ENCODE peak calls at places on chromosomes 11 and 22, in six cellular contexts. H is stomach, W is psoas muscle, B is fibroblast of lung, Z is pancreas, L is tibial artery. V is an unnamed sample.

GRCh38 chr11:2580061-2580421 is 119.8 kb downstream of the KCNQ1OT1 start:
- DNase-seq in W (no peak), H (peak; percentile 23), Z (no peak), B (no peak), L (no peak), V (no peak)

GRCh38 chr22:19763141-19764049 is 2.8 kb downstream of the TBX1 start:
- DNase-seq in Z (no peak), H (no peak), W (no peak), L (no peak), B (no peak), V (no peak)

GRCh38 chr11:134759314-134759713 is 347.3 kb upstream of the B3GAT1 start:
- DNase-seq in Z (no peak), B (no peak), L (no peak), W (no peak), H (no peak), V (no peak)

GRCh38 chr22:29994027-29994715 is 86.1 kb upstream of the HORMAD2 start:
- DNase-seq in B (peak; percentile 95), H (no peak), L (no peak), Z (no peak), W (no peak), V (no peak)

GRCh38 chr22:46070215-46070721 is 80.1 kb upstream of the PPARA start:
- DNase-seq in W (peak; percentile 92), H (peak; percentile 75), L (peak; percentile 82), Z (peak; percentile 90), B (no peak), V (peak; percentile 75)

GRCh38 chr11:94310191-94310875 is 6.0 kb downstream of the IZUMO1R start:
- DNase-seq in B (no peak), Z (no peak), L (no peak), H (no peak), W (no peak), V (no peak)

GRCh38 chr22:42797021-42797420 is 60.1 kb downstream of the ARFGAP3 start:
- DNase-seq in H (no peak), B (no peak), Z (no peak), W (peak; percentile 63), L (peak; percentile 50), V (no peak)

GRCh38 chr22:50032109-50032871 is 19.7 kb upstream of the IL17REL start:
- DNase-seq in B (no peak), H (no peak), W (no peak), Z (no peak), L (no peak), V (no peak)

GRCh38 chr22:37425369-37425768 is 1.9 kb downstream of the ELFN2 start:
- DNase-seq in Z (no peak), B (no peak), L (no peak), W (no peak), H (no peak), V (no peak)

GRCh38 chr22:37425800-37426531 is 1.3 kb downstream of the ELFN2 start:
- DNase-seq in L (no peak), W (no peak), Z (no peak), H (no peak), B (peak; percentile 81), V (no peak)

GRCh38 chr22:37427128-37427710 is at the start of gene ELFN2:
- DNase-seq in W (no peak), H (peak; percentile 43), L (no peak), Z (peak; percentile 41), B (peak; percentile 48), V (no peak)

GRCh38 chr22:37427711-37428635 is 694 bp upstream of the ELFN2 start:
- DNase-seq in H (no peak), W (no peak), L (no peak), Z (no peak), B (no peak), V (no peak)

GRCh38 chr22:37426532-37427127 is 649 bp downstream of the ELFN2 start:
- DNase-seq in Z (no peak), B (no peak), W (no peak), L (no peak), H (no peak), V (no peak)
- H3K27me3 ChIP-seq in Z (no peaks in the 10 kb centered on the region), B (peaks cover 33% of the 10 kb centered on the region), W (no peaks in the 10 kb centered on the region), L (no peaks in the 10 kb centered on the region), H (peaks cover 100% of the 10 kb centered on the region), V (peaks cover 6% of the 10 kb centered on the region)

GRCh38 chr22:36386351-36386899 is 1.3 kb downstream of the MYH9 start:
- DNase-seq in L (no peak), W (peak; percentile 40), Z (no peak), H (no peak), B (peak; percentile 44), V (peak; percentile 87)
- TF ChIP-seq CTCF in L (no peak), W (no peak), Z (no peak), H (no peak), B (no peak), V (no peak)

DNA sequence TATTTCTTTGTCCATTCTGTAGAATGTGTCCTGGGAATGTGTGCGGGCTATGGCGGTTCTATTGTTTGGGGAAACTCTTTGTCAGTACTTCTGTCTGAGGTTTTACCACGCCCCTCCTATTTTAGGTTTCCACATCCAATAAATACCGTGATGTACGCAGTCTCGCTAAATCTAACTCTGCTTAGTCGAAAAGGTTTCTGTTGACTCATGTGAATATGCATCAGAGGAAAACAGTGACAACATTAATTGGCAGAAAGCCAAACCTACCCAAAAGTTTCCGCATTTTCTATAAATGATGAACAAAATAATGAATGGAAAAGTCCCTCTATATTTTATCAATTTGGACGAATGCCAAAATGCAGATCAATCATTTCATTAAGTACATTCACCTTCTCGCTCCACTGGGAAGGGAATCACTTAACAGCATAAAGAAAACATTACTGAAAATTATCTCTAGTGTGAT is 143.4 kb downstream of the MAML2 start:
- DNase-seq in W (no peak), B (peak; percentile 90), L (no peak), Z (no peak), H (no peak), V (no peak)
- H3K4me3 ChIP-seq in W (no peak overlapping the region), B (no peak overlapping the region), L (no peak overlapping the region), Z (no peak overlapping the region), H (no peak overlapping the region), V (no peak overlapping the region)

DNA sequence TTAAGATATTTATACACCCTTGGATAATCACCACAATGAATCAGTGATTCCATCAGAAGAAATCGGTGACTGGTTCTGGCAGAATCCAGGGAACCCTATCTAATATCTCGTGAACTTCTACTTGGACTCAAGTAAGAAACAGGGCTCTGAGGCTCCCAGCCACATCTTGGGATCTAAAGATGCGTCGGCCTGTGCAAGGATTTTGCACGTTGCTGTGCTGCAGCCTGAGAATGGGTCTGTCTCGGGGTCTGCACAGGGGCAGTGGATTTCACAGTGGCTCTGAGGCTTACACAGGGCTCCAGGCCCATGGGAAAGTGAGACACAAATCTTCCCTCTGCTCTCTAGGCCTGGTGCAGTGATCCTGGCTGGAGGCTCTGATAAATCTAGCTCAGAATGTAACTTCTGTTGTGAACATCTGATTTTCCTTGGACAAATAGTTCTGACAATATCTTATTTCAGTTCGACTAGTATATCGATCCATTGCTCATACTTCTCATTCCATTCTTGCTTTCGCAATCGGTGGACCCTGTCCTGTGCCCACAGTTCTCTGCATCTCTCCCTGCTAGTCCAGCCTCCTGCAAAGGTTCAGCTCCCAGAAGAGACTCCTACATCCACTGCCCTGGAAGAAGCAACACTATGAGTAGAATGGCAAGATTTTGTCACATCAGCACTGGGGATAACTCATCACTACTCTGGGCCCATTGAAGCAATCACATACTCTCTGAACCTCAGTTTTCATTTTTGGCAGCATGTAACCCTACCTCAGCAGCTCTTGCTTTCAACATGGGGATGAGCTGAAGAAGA is 105.5 kb upstream of the TOP3B start:
- DNase-seq in W (no peak), L (no peak), H (no peak), Z (no peak), B (no peak), V (no peak)
- H3K27me3 ChIP-seq in W (no peaks in the 10 kb centered on the region), L (no peaks in the 10 kb centered on the region), H (peaks cover 64% of the 10 kb centered on the region), Z (no peaks in the 10 kb centered on the region), B (no peaks in the 10 kb centered on the region), V (no peaks in the 10 kb centered on the region)

GRCh38 chr11:113494021-113494420 is 18.8 kb upstream of the DRD2 start:
- DNase-seq in B (no peak), H (no peak), W (no peak), L (no peak), Z (no peak), V (no peak)
- TF ChIP-seq CTCF in B (no peak), H (no peak), W (no peak), L (no peak), Z (no peak), V (no peak)

GRCh38 chr11:113774174-113774503 is 647 bp upstream of the ZW10 start:
- DNase-seq in L (no peak), W (no peak), B (no peak), H (no peak), Z (no peak), V (no peak)
- H3K4me3 ChIP-seq in L (peak overlapping the region; percentile 60), W (peak overlapping the region; percentile 75), B (peak overlapping the region; percentile 100), H (peak overlapping the region; percentile 95), Z (peak overlapping the region; percentile 68), V (peak overlapping the region; percentile 96)